ENCODE peak calls at places on chromosomes 3 and 15, in eight cellular contexts. W, H, S, Q, P, F, O and A are unnamed samples.

GRCh38 chr3:107413264-107413663 is 36.0 kb downstream of the CCDC54 start:
- DNase-seq in W (no peak), H (no peak), S (no peak), Q (no peak), P (no peak), F (no peak), O (no peak), A (no peak)

GRCh38 chr3:185070491-185071335 is 82.1 kb downstream of the C3orf70 start:
- DNase-seq in W (peak; percentile 39), H (no peak), S (no peak), Q (no peak), P (no peak), F (no peak), O (no peak), A (no peak)

GRCh38 chr3:38157562-38157961 is 7.8 kb upstream of the OXSR1 start:
- DNase-seq in W (no peak), H (no peak), S (no peak), Q (no peak), P (no peak), F (no peak), O (no peak), A (no peak)

GRCh38 chr3:72449551-72449950 is 398.7 kb downstream of the SHQ1 start:
- DNase-seq in W (peak; percentile 74), H (no peak), S (no peak), Q (no peak), P (no peak), F (no peak), O (peak; percentile 71), A (no peak)

GRCh38 chr3:15327941-15328340 is 4.4 kb downstream of the SH3BP5 start:
- DNase-seq in W (no peak), H (no peak), S (no peak), Q (no peak), P (no peak), F (no peak), O (no peak), A (no peak)

GRCh38 chr3:158167737-158168469 is 58.0 kb downstream of the RSRC1 start:
- DNase-seq in W (peak; percentile 95), H (no peak), S (no peak), Q (no peak), P (no peak), F (no peak), O (peak; percentile 96), A (no peak)

GRCh38 chr3:43379343-43379742 is 93.0 kb downstream of the SNRK start:
- DNase-seq in W (peak; percentile 77), H (no peak), S (peak; percentile 84), Q (no peak), P (peak; percentile 86), F (no peak), O (peak; percentile 24), A (no peak)

GRCh38 chr15:74908635-74909034 is 2.0 kb upstream of the FAM219B start:
- DNase-seq in W (no peak), H (no peak), S (peak; percentile 44), Q (no peak), P (no peak), F (peak; percentile 33), O (no peak), A (no peak)

GRCh38 chr3:66450389-66451022 is 50.3 kb downstream of the LRIG1 start:
- DNase-seq in W (peak; percentile 78), H (no peak), S (peak; percentile 90), Q (no peak), P (no peak), F (no peak), O (peak; percentile 42), A (no peak)

GRCh38 chr15:80403712-80404056 is 498 bp upstream of the ARNT2 start:
- DNase-seq in W (peak; percentile 13), H (peak; percentile 60), S (no peak), Q (peak; percentile 51), P (peak; percentile 85), F (peak; percentile 71), O (no peak), A (no peak)

GRCh38 chr3:9278498-9278897 is 29.1 kb upstream of the SRGAP3 start:
- DNase-seq in W (no peak), H (no peak), S (no peak), Q (no peak), P (no peak), F (no peak), O (no peak), A (no peak)

GRCh38 chr15:34012461-34013028 is 26.5 kb downstream of the AVEN start:
- DNase-seq in W (no peak), H (no peak), S (no peak), Q (no peak), P (no peak), F (no peak), O (no peak), A (no peak)

GRCh38 chr3:94234177-94234788 is 171.4 kb downstream of the NSUN3 start:
- DNase-seq in W (peak; percentile 5), H (no peak), S (no peak), Q (no peak), P (no peak), F (no peak), O (no peak), A (no peak)

GRCh38 chr15:70505971-70506887 is 257.1 kb downstream of the UACA start:
- DNase-seq in W (no peak), H (no peak), S (no peak), Q (no peak), P (no peak), F (peak; percentile 28), O (no peak), A (no peak)

DNA sequence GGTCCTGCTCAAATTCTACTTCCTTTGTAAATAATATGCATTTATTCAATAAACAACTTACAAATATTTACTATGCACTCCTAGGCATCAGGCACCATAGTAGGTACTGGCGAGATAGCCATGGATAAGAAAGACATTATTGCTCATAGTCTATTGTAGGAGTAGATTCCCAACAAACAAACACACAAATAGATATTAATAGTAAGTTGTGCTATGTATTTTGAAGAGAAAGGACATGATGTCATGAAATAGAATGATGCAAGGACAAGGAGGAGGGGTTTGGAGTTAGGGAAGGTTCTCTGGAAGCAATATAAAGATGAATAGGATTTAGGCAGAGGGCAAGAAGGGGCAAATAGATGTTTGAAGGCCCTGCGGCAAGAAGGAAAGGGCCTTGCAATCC is 232.0 kb upstream of the TPRG1 start:
- DNase-seq in W (no peak), H (no peak), S (no peak), Q (no peak), P (no peak), F (no peak), O (no peak), A (no peak)
- TF ChIP-seq CTCF in W (no peak), H (no peak), S (no peak), Q (no peak), P (no peak), F (no peak), O (no peak), A (no peak)

GRCh38 chr15:62706361-62706760 is 336.2 kb upstream of the TPM1 start:
- DNase-seq in W (peak; percentile 24), H (no peak), S (no peak), Q (no peak), P (no peak), F (no peak), O (no peak), A (no peak)
- TF ChIP-seq CTCF in W (no peak), H (no peak), S (no peak), Q (no peak), P (no peak), F (no peak), O (no peak), A (no peak)

DNA sequence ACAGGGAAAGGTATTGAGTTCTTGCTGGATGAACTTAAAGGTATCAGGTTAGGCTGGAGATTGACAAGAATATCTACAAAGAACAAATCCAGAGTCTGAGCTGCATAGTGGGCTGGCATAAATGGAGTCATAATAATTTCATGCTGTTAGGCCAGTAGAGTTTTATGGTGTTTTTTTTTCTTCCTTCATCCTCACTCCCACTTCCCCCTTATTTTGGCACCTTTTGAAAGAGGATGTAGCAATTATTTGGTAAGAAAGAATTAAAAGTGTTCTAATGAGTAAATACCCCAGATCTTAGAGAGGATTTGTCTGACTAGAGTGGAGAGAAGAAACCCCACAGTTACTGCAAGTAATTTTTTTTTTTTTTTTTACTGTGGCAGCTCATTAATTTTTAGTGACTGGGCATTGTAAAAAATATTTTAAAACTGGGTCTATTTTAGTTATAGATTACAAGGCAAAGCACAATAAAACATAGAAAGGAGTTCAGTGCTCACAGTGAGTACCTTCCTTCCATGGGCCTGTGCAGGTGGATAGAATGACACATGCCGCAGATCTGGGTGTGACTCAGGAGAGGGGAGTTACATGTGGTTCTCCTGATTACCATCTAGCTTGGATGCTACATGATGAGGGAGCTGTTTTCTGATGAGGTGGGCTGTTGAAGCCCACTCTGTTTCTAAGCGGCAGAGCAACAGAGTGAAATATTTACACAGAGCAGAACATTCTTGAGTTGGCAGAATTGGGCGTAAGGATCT is 5.2 kb downstream of the EDEM1 start:
- DNase-seq in W (no peak), H (no peak), S (no peak), Q (no peak), P (no peak), F (no peak), O (no peak), A (no peak)
- TF ChIP-seq CTCF in W (no peak), H (no peak), S (no peak), Q (no peak), P (no peak), F (no peak), O (no peak), A (no peak)

DNA sequence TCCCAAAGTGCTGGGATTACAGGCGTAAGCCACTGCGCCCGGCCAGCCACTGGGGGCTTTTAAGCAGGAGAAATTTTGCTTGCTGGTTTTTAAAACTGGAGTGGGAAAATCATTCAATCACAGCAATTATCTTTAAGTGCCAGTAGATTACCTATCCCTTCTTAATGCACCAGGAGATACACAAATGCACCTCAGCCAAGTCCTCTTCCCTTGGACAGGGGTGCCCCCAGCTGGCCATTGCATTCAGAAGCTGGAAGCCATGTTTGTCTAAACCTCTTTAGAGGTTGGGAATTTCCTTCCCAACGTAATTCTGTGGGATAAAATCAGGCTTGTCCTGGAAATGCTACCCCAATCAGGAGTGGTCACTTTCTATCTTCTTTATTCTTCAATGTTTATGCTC is 26.6 kb downstream of the MIX23 start:
- DNase-seq in W (peak; percentile 57), H (no peak), S (no peak), Q (no peak), P (no peak), F (peak; percentile 64), O (no peak), A (no peak)
- TF ChIP-seq CTCF in W (peak; percentile 38), H (no peak), S (no peak), Q (peak; percentile 38), P (peak; percentile 28), F (peak; percentile 37), O (peak; percentile 61), A (no peak)

GRCh38 chr3:46693897-46694235 is 387 bp upstream of the ALS2CL start:
- DNase-seq in W (peak; percentile 24), H (peak; percentile 78), S (no peak), Q (peak; percentile 67), P (no peak), F (peak; percentile 83), O (no peak), A (peak; percentile 40)

GRCh38 chr3:46694520-46694919 is 1.0 kb upstream of the ALS2CL start:
- DNase-seq in W (no peak), H (no peak), S (no peak), Q (no peak), P (no peak), F (no peak), O (no peak), A (no peak)

GRCh38 chr3:46692566-46692983 is 904 bp downstream of the ALS2CL start:
- DNase-seq in W (no peak), H (no peak), S (no peak), Q (peak; percentile 92), P (no peak), F (peak; percentile 94), O (no peak), A (no peak)

GRCh38 chr3:46695177-46695961 is 1.9 kb upstream of the ALS2CL start:
- DNase-seq in W (no peak), H (peak; percentile 78), S (peak; percentile 83), Q (peak; percentile 83), P (no peak), F (peak; percentile 85), O (no peak), A (no peak)

GRCh38 chr3:46693038-46693896 is at the start of gene ALS2CL:
- DNase-seq in W (peak; percentile 33), H (peak; percentile 79), S (peak; percentile 74), Q (peak; percentile 81), P (no peak), F (peak; percentile 89), O (no peak), A (peak; percentile 43)
- TF ChIP-seq CTCF in W (no peak), H (no peak), S (no peak), Q (no peak), P (no peak), F (no peak), O (no peak), A (no peak)